ENCODE peak calls at places on chromosome 22, in seven cellular contexts. H is activated T-helper 2 cell treated with anti-CD3 and anti-CD28 coated beads, Interferon-gamma antibody, Interleukin-2, Interleukin-4, amounts not matched to agents 10 μg/mL and 5 μg/mL and 100 μg/mL, durations not matched to agents 14 hours and 24 hours and 36 hours; N is AG10803; V is NCI-H146; K is upper lobe of right lung; P is NCI-H1105 treated with DMSO at 0.1 percent for 48 hours; J is cerebellar cortex. M is an unnamed sample.
A peak's percentile ranks its signal among the peaks of the same experiment; 100 is the strongest.

GRCh38 chr22:31926969-31927368 is 17.4 kb upstream of the YWHAH start:
- DNase-seq in N (no peak), P (peak; percentile 9), J (peak; percentile 98), V (no peak), H (no peak), K (no peak), M (no peak)

GRCh38 chr22:46134111-46134705 is 16.1 kb upstream of the PPARA start:
- DNase-seq in K (no peak), N (no peak), V (no peak), J (no peak), P (no peak), H (no peak), M (no peak)

GRCh38 chr22:22593964-22594656 is 35.0 kb upstream of the PRAME start:
- DNase-seq in N (peak; percentile 44), P (peak; percentile 41), J (peak; percentile 64), H (peak; percentile 38), K (no peak), V (peak; percentile 63), M (peak; percentile 31)

GRCh38 chr22:17675584-17675983 is 37.0 kb downstream of the BCL2L13 start:
- DNase-seq in V (no peak), N (no peak), J (no peak), H (no peak), K (no peak), P (no peak), M (no peak)

GRCh38 chr22:29934596-29934995 is 51.6 kb downstream of the MTMR3 start:
- DNase-seq in V (no peak), P (no peak), J (no peak), N (no peak), H (no peak), K (no peak), M (no peak)

GRCh38 chr22:29587938-29588699 is 7.2 kb upstream of the NIPSNAP1 start:
- DNase-seq in J (no peak), K (no peak), V (no peak), N (peak; percentile 88), P (no peak), H (no peak), M (no peak)

GRCh38 chr22:50505776-50506610 is 1.5 kb downstream of the LMF2 start:
- DNase-seq in K (no peak), H (no peak), V (peak; percentile 95), N (no peak), J (no peak), P (no peak), M (no peak)

GRCh38 chr22:23305922-23306374 is 125.6 kb downstream of the BCR start:
- DNase-seq in J (peak; percentile 85), V (no peak), H (no peak), P (peak; percentile 19), K (peak; percentile 70), N (peak; percentile 27), M (no peak)

GRCh38 chr22:23684561-23685031 is 6.2 kb upstream of the RGL4 start:
- DNase-seq in K (no peak), P (no peak), J (no peak), N (no peak), V (no peak), H (no peak), M (no peak)

GRCh38 chr22:48780597-48781277 is 1046.9 kb downstream of the BRD1 start:
- DNase-seq in P (no peak), J (no peak), K (no peak), H (no peak), N (no peak), V (no peak), M (no peak)

GRCh38 chr22:48268771-48269552 is 1506.5 kb downstream of the TBC1D22A start:
- DNase-seq in N (no peak), H (no peak), J (no peak), V (no peak), P (no peak), K (peak; percentile 85), M (no peak)

GRCh38 chr22:38420734-38421133 is 34.3 kb downstream of the KCNJ4 start:
- DNase-seq in K (no peak), H (no peak), V (no peak), N (no peak), P (no peak), J (no peak), M (no peak)

GRCh38 chr22:33302049-33302545 is 243.9 kb upstream of the SYN3 start:
- DNase-seq in H (peak; percentile 34), N (peak; percentile 66), J (peak; percentile 64), K (peak; percentile 84), P (peak; percentile 62), V (peak; percentile 44), M (peak; percentile 63)

GRCh38 chr22:42065408-42066132 is 5.0 kb downstream of the NAGA start:
- DNase-seq in V (no peak), P (no peak), H (peak; percentile 6), J (no peak), K (no peak), N (no peak), M (no peak)

GRCh38 chr22:42902875-42903510 is 45.9 kb upstream of the ARFGAP3 start:
- DNase-seq in H (no peak), K (no peak), J (no peak), N (peak; percentile 31), P (no peak), V (no peak), M (peak; percentile 71)

GRCh38 chr22:42431401-42432019 is 693 bp downstream of the NFAM1 start:
- DNase-seq in K (no peak), N (no peak), P (no peak), H (no peak), J (no peak), V (no peak), M (no peak)

GRCh38 chr22:46234851-46235437 is 15.1 kb downstream of the CDPF1 start:
- DNase-seq in K (no peak), J (no peak), P (no peak), V (no peak), N (no peak), H (no peak), M (no peak)

GRCh38 chr22:35564975-35565867 is 24.6 kb downstream of the RASD2 start:
- DNase-seq in H (no peak), V (no peak), J (no peak), N (peak; percentile 72), K (no peak), P (no peak), M (no peak)

GRCh38 chr22:36461665-36462474 is 19.6 kb downstream of the TXN2 start:
- DNase-seq in P (no peak), H (no peak), J (no peak), V (no peak), N (peak; percentile 92), K (peak; percentile 82), M (peak; percentile 96)

GRCh38 chr22:32199341-32199740 is 5.5 kb downstream of the RFPL2 start:
- DNase-seq in J (no peak), P (no peak), K (no peak), V (no peak), N (no peak), H (no peak), M (no peak)

M was measured in NCI-H2171.